ENCODE peak calls at places on chromosomes 12 and 14, in eight cellular contexts. One of them, this sample, is unnamed.

GRCh38 chr12:58593557-58594304 is 326.6 kb downstream of the LRIG3 start:
- DNase-seq in fibroblast of lung: no peak
- DNase-seq in stimulated activated naive B cell treated with anti-CD40 and anti-IgM and Interleukin-4, amounts not matched to agents 10 μg/mL and 1 μg/mL and 100 μg/mL, for 72 hours: no peak
- DNase-seq in effector memory CD4-positive, alpha-beta T cell: no peak
- DNase-seq in pons: no peak
- DNase-seq in EH: no peak
- DNase-seq in frontal cortex: no peak
- DNase-seq in kidney glomerular epithelial cell: no peak
- DNase-seq in this sample: no peak

GRCh38 chr14:75643985-75644384 is 16.7 kb downstream of the ERG28 start:
- DNase-seq in fibroblast of lung: no peak
- DNase-seq in stimulated activated naive B cell treated with anti-CD40 and anti-IgM and Interleukin-4, amounts not matched to agents 10 μg/mL and 1 μg/mL and 100 μg/mL, for 72 hours: no peak
- DNase-seq in effector memory CD4-positive, alpha-beta T cell: no peak
- DNase-seq in pons: no peak
- DNase-seq in EH: no peak
- DNase-seq in frontal cortex: no peak
- DNase-seq in kidney glomerular epithelial cell: no peak
- DNase-seq in this sample: no peak

GRCh38 chr12:71392521-71393145 is 47.0 kb upstream of the LGR5 start:
- DNase-seq in fibroblast of lung: peak; percentile 74
- DNase-seq in stimulated activated naive B cell treated with anti-CD40 and anti-IgM and Interleukin-4, amounts not matched to agents 10 μg/mL and 1 μg/mL and 100 μg/mL, for 72 hours: no peak
- DNase-seq in effector memory CD4-positive, alpha-beta T cell: no peak
- DNase-seq in pons: peak; percentile 73
- DNase-seq in EH: peak; percentile 71
- DNase-seq in frontal cortex: no peak
- DNase-seq in kidney glomerular epithelial cell: peak; percentile 81
- DNase-seq in this sample: peak; percentile 52

GRCh38 chr12:6264402-6265037 is 46.0 kb upstream of the PLEKHG6 start:
- DNase-seq in fibroblast of lung: no peak
- DNase-seq in stimulated activated naive B cell treated with anti-CD40 and anti-IgM and Interleukin-4, amounts not matched to agents 10 μg/mL and 1 μg/mL and 100 μg/mL, for 72 hours: no peak
- DNase-seq in effector memory CD4-positive, alpha-beta T cell: no peak
- DNase-seq in pons: no peak
- DNase-seq in EH: no peak
- DNase-seq in frontal cortex: no peak
- DNase-seq in kidney glomerular epithelial cell: no peak
- DNase-seq in this sample: no peak

GRCh38 chr14:77490347-77490986 is 8.1 kb downstream of the ISM2 start:
- DNase-seq in fibroblast of lung: no peak
- DNase-seq in stimulated activated naive B cell treated with anti-CD40 and anti-IgM and Interleukin-4, amounts not matched to agents 10 μg/mL and 1 μg/mL and 100 μg/mL, for 72 hours: no peak
- DNase-seq in effector memory CD4-positive, alpha-beta T cell: no peak
- DNase-seq in pons: no peak
- DNase-seq in EH: no peak
- DNase-seq in frontal cortex: no peak
- DNase-seq in kidney glomerular epithelial cell: no peak
- DNase-seq in this sample: no peak

GRCh38 chr14:27392153-27392552 is 794.3 kb upstream of the NOVA1 start:
- DNase-seq in fibroblast of lung: peak; percentile 93
- DNase-seq in stimulated activated naive B cell treated with anti-CD40 and anti-IgM and Interleukin-4, amounts not matched to agents 10 μg/mL and 1 μg/mL and 100 μg/mL, for 72 hours: no peak
- DNase-seq in effector memory CD4-positive, alpha-beta T cell: no peak
- DNase-seq in pons: no peak
- DNase-seq in EH: no peak
- DNase-seq in frontal cortex: no peak
- DNase-seq in kidney glomerular epithelial cell: no peak
- DNase-seq in this sample: no peak

GRCh38 chr14:36217732-36218131 is 41.2 kb upstream of the PTCSC3 start:
- DNase-seq in fibroblast of lung: peak; percentile 60
- DNase-seq in stimulated activated naive B cell treated with anti-CD40 and anti-IgM and Interleukin-4, amounts not matched to agents 10 μg/mL and 1 μg/mL and 100 μg/mL, for 72 hours: no peak
- DNase-seq in effector memory CD4-positive, alpha-beta T cell: no peak
- DNase-seq in pons: no peak
- DNase-seq in EH: no peak
- DNase-seq in frontal cortex: no peak
- DNase-seq in kidney glomerular epithelial cell: no peak
- DNase-seq in this sample: no peak

GRCh38 chr12:69966839-69967238 is 141.8 kb downstream of the MYRFL start:
- DNase-seq in fibroblast of lung: peak; percentile 23
- DNase-seq in stimulated activated naive B cell treated with anti-CD40 and anti-IgM and Interleukin-4, amounts not matched to agents 10 μg/mL and 1 μg/mL and 100 μg/mL, for 72 hours: no peak
- DNase-seq in effector memory CD4-positive, alpha-beta T cell: no peak
- DNase-seq in pons: no peak
- DNase-seq in EH: no peak
- DNase-seq in frontal cortex: no peak
- DNase-seq in kidney glomerular epithelial cell: no peak
- DNase-seq in this sample: no peak

GRCh38 chr14:23464700-23465099 is 4.8 kb upstream of the NGDN start:
- DNase-seq in fibroblast of lung: no peak
- DNase-seq in stimulated activated naive B cell treated with anti-CD40 and anti-IgM and Interleukin-4, amounts not matched to agents 10 μg/mL and 1 μg/mL and 100 μg/mL, for 72 hours: no peak
- DNase-seq in effector memory CD4-positive, alpha-beta T cell: no peak
- DNase-seq in pons: no peak
- DNase-seq in EH: no peak
- DNase-seq in frontal cortex: no peak
- DNase-seq in kidney glomerular epithelial cell: no peak
- DNase-seq in this sample: no peak

GRCh38 chr12:29580971-29581370 is 83.5 kb upstream of the OVCH1 start:
- DNase-seq in fibroblast of lung: peak; percentile 39
- DNase-seq in stimulated activated naive B cell treated with anti-CD40 and anti-IgM and Interleukin-4, amounts not matched to agents 10 μg/mL and 1 μg/mL and 100 μg/mL, for 72 hours: no peak
- DNase-seq in effector memory CD4-positive, alpha-beta T cell: no peak
- DNase-seq in pons: no peak
- DNase-seq in EH: no peak
- DNase-seq in frontal cortex: no peak
- DNase-seq in kidney glomerular epithelial cell: no peak
- DNase-seq in this sample: no peak

GRCh38 chr12:78060186-78060585 is 229.5 kb downstream of the NAV3 start:
- DNase-seq in fibroblast of lung: peak; percentile 82
- DNase-seq in stimulated activated naive B cell treated with anti-CD40 and anti-IgM and Interleukin-4, amounts not matched to agents 10 μg/mL and 1 μg/mL and 100 μg/mL, for 72 hours: no peak
- DNase-seq in effector memory CD4-positive, alpha-beta T cell: no peak
- DNase-seq in pons: no peak
- DNase-seq in EH: peak; percentile 65
- DNase-seq in frontal cortex: no peak
- DNase-seq in kidney glomerular epithelial cell: peak; percentile 13
- DNase-seq in this sample: no peak

GRCh38 chr12:2337031-2338010 is 284.5 kb downstream of the CACNA1C start:
- DNase-seq in fibroblast of lung: peak; percentile 39
- DNase-seq in stimulated activated naive B cell treated with anti-CD40 and anti-IgM and Interleukin-4, amounts not matched to agents 10 μg/mL and 1 μg/mL and 100 μg/mL, for 72 hours: no peak
- DNase-seq in effector memory CD4-positive, alpha-beta T cell: no peak
- DNase-seq in pons: no peak
- DNase-seq in EH: no peak
- DNase-seq in frontal cortex: no peak
- DNase-seq in kidney glomerular epithelial cell: peak; percentile 59
- DNase-seq in this sample: no peak

GRCh38 chr12:78878447-78878846 is 13.9 kb downstream of the SYT1 start:
- DNase-seq in fibroblast of lung: peak; percentile 24
- DNase-seq in stimulated activated naive B cell treated with anti-CD40 and anti-IgM and Interleukin-4, amounts not matched to agents 10 μg/mL and 1 μg/mL and 100 μg/mL, for 72 hours: no peak
- DNase-seq in effector memory CD4-positive, alpha-beta T cell: no peak
- DNase-seq in pons: no peak
- DNase-seq in EH: no peak
- DNase-seq in frontal cortex: no peak
- DNase-seq in kidney glomerular epithelial cell: no peak
- DNase-seq in this sample: peak; percentile 54

GRCh38 chr14:63438065-63438757 is 105.0 kb downstream of the PPP2R5E start:
- DNase-seq in fibroblast of lung: peak; percentile 96
- DNase-seq in stimulated activated naive B cell treated with anti-CD40 and anti-IgM and Interleukin-4, amounts not matched to agents 10 μg/mL and 1 μg/mL and 100 μg/mL, for 72 hours: no peak
- DNase-seq in effector memory CD4-positive, alpha-beta T cell: no peak
- DNase-seq in pons: peak; percentile 76
- DNase-seq in EH: peak; percentile 97
- DNase-seq in frontal cortex: no peak
- DNase-seq in kidney glomerular epithelial cell: peak; percentile 67
- DNase-seq in this sample: peak; percentile 49

GRCh38 chr12:54935235-54935951 is 49.2 kb downstream of the TESPA1 start:
- DNase-seq in fibroblast of lung: peak; percentile 96
- DNase-seq in stimulated activated naive B cell treated with anti-CD40 and anti-IgM and Interleukin-4, amounts not matched to agents 10 μg/mL and 1 μg/mL and 100 μg/mL, for 72 hours: peak; percentile 21
- DNase-seq in effector memory CD4-positive, alpha-beta T cell: no peak
- DNase-seq in pons: no peak
- DNase-seq in EH: peak; percentile 81
- DNase-seq in frontal cortex: no peak
- DNase-seq in kidney glomerular epithelial cell: peak; percentile 85
- DNase-seq in this sample: peak; percentile 38

GRCh38 chr12:3061129-3061857 is 15.9 kb upstream of the TSPAN9 start:
- DNase-seq in fibroblast of lung: peak; percentile 55
- DNase-seq in stimulated activated naive B cell treated with anti-CD40 and anti-IgM and Interleukin-4, amounts not matched to agents 10 μg/mL and 1 μg/mL and 100 μg/mL, for 72 hours: no peak
- DNase-seq in effector memory CD4-positive, alpha-beta T cell: no peak
- DNase-seq in pons: no peak
- DNase-seq in EH: peak; percentile 79
- DNase-seq in frontal cortex: no peak
- DNase-seq in kidney glomerular epithelial cell: no peak
- DNase-seq in this sample: no peak

GRCh38 chr12:55730447-55730820 is 1.6 kb upstream of the CD63 start:
- DNase-seq in fibroblast of lung: no peak
- DNase-seq in stimulated activated naive B cell treated with anti-CD40 and anti-IgM and Interleukin-4, amounts not matched to agents 10 μg/mL and 1 μg/mL and 100 μg/mL, for 72 hours: no peak
- DNase-seq in effector memory CD4-positive, alpha-beta T cell: no peak
- DNase-seq in pons: no peak
- DNase-seq in EH: no peak
- DNase-seq in frontal cortex: no peak
- DNase-seq in kidney glomerular epithelial cell: no peak
- DNase-seq in this sample: no peak

GRCh38 chr12:24901975-24902461 is 46.9 kb downstream of the BCAT1 start:
- DNase-seq in fibroblast of lung: peak; percentile 56
- DNase-seq in stimulated activated naive B cell treated with anti-CD40 and anti-IgM and Interleukin-4, amounts not matched to agents 10 μg/mL and 1 μg/mL and 100 μg/mL, for 72 hours: no peak
- DNase-seq in effector memory CD4-positive, alpha-beta T cell: no peak
- DNase-seq in pons: peak; percentile 78
- DNase-seq in EH: no peak
- DNase-seq in frontal cortex: peak; percentile 52
- DNase-seq in kidney glomerular epithelial cell: no peak
- DNase-seq in this sample: peak; percentile 45

GRCh38 chr12:19220861-19221466 is 91.4 kb downstream of the PLEKHA5 start:
- DNase-seq in fibroblast of lung: peak; percentile 93
- DNase-seq in stimulated activated naive B cell treated with anti-CD40 and anti-IgM and Interleukin-4, amounts not matched to agents 10 μg/mL and 1 μg/mL and 100 μg/mL, for 72 hours: no peak
- DNase-seq in effector memory CD4-positive, alpha-beta T cell: no peak
- DNase-seq in pons: no peak
- DNase-seq in EH: peak; percentile 76
- DNase-seq in frontal cortex: no peak
- DNase-seq in kidney glomerular epithelial cell: no peak
- DNase-seq in this sample: no peak

GRCh38 chr14:67268456-67269115 is 27.4 kb downstream of the PALS1 start:
- DNase-seq in fibroblast of lung: peak; percentile 43
- DNase-seq in stimulated activated naive B cell treated with anti-CD40 and anti-IgM and Interleukin-4, amounts not matched to agents 10 μg/mL and 1 μg/mL and 100 μg/mL, for 72 hours: no peak
- DNase-seq in effector memory CD4-positive, alpha-beta T cell: no peak
- DNase-seq in pons: no peak
- DNase-seq in EH: no peak
- DNase-seq in frontal cortex: no peak
- DNase-seq in kidney glomerular epithelial cell: no peak
- DNase-seq in this sample: no peak

GRCh38 chr12:105292705-105293104 is 37.8 kb upstream of the C12orf75 start:
- DNase-seq in fibroblast of lung: peak; percentile 47
- DNase-seq in stimulated activated naive B cell treated with anti-CD40 and anti-IgM and Interleukin-4, amounts not matched to agents 10 μg/mL and 1 μg/mL and 100 μg/mL, for 72 hours: no peak
- DNase-seq in effector memory CD4-positive, alpha-beta T cell: no peak
- DNase-seq in pons: no peak
- DNase-seq in EH: peak; percentile 66
- DNase-seq in frontal cortex: no peak
- DNase-seq in kidney glomerular epithelial cell: no peak
- DNase-seq in this sample: no peak

GRCh38 chr14:49550284-49551184 is 35.6 kb downstream of the RPS29 start:
- DNase-seq in fibroblast of lung: peak; percentile 20
- DNase-seq in stimulated activated naive B cell treated with anti-CD40 and anti-IgM and Interleukin-4, amounts not matched to agents 10 μg/mL and 1 μg/mL and 100 μg/mL, for 72 hours: no peak
- DNase-seq in effector memory CD4-positive, alpha-beta T cell: no peak
- DNase-seq in pons: peak; percentile 12
- DNase-seq in EH: peak; percentile 15
- DNase-seq in frontal cortex: no peak
- DNase-seq in kidney glomerular epithelial cell: peak; percentile 48
- DNase-seq in this sample: no peak

GRCh38 chr12:120620624-120621023 is 19.8 kb upstream of the CABP1 start:
- DNase-seq in fibroblast of lung: no peak
- DNase-seq in stimulated activated naive B cell treated with anti-CD40 and anti-IgM and Interleukin-4, amounts not matched to agents 10 μg/mL and 1 μg/mL and 100 μg/mL, for 72 hours: no peak
- DNase-seq in effector memory CD4-positive, alpha-beta T cell: no peak
- DNase-seq in pons: no peak
- DNase-seq in EH: no peak
- DNase-seq in frontal cortex: no peak
- DNase-seq in kidney glomerular epithelial cell: no peak
- DNase-seq in this sample: no peak

GRCh38 chr14:101197595-101198397 is 294.3 kb upstream of the RTL1 start:
- DNase-seq in fibroblast of lung: no peak
- DNase-seq in stimulated activated naive B cell treated with anti-CD40 and anti-IgM and Interleukin-4, amounts not matched to agents 10 μg/mL and 1 μg/mL and 100 μg/mL, for 72 hours: no peak
- DNase-seq in effector memory CD4-positive, alpha-beta T cell: no peak
- DNase-seq in pons: no peak
- DNase-seq in EH: no peak
- DNase-seq in frontal cortex: no peak
- DNase-seq in kidney glomerular epithelial cell: no peak
- DNase-seq in this sample: no peak

GRCh38 chr14:38103542-38104225 is 104.0 kb upstream of the SSTR1 start:
- DNase-seq in fibroblast of lung: no peak
- DNase-seq in stimulated activated naive B cell treated with anti-CD40 and anti-IgM and Interleukin-4, amounts not matched to agents 10 μg/mL and 1 μg/mL and 100 μg/mL, for 72 hours: no peak
- DNase-seq in effector memory CD4-positive, alpha-beta T cell: no peak
- DNase-seq in pons: no peak
- DNase-seq in EH: peak; percentile 8
- DNase-seq in frontal cortex: no peak
- DNase-seq in kidney glomerular epithelial cell: no peak
- DNase-seq in this sample: no peak

GRCh38 chr14:77649326-77649725 is 32.9 kb upstream of the SPTLC2 start:
- DNase-seq in fibroblast of lung: peak; percentile 13
- DNase-seq in stimulated activated naive B cell treated with anti-CD40 and anti-IgM and Interleukin-4, amounts not matched to agents 10 μg/mL and 1 μg/mL and 100 μg/mL, for 72 hours: no peak
- DNase-seq in effector memory CD4-positive, alpha-beta T cell: no peak
- DNase-seq in pons: no peak
- DNase-seq in EH: peak; percentile 59
- DNase-seq in frontal cortex: no peak
- DNase-seq in kidney glomerular epithelial cell: no peak
- DNase-seq in this sample: no peak

GRCh38 chr14:77523109-77523508 is 24.5 kb upstream of the ISM2 start:
- DNase-seq in fibroblast of lung: no peak
- DNase-seq in stimulated activated naive B cell treated with anti-CD40 and anti-IgM and Interleukin-4, amounts not matched to agents 10 μg/mL and 1 μg/mL and 100 μg/mL, for 72 hours: no peak
- DNase-seq in effector memory CD4-positive, alpha-beta T cell: no peak
- DNase-seq in pons: no peak
- DNase-seq in EH: no peak
- DNase-seq in frontal cortex: no peak
- DNase-seq in kidney glomerular epithelial cell: no peak
- DNase-seq in this sample: no peak

GRCh38 chr14:55126089-55126488 is 3.0 kb upstream of the LGALS3 start:
- DNase-seq in fibroblast of lung: no peak
- DNase-seq in stimulated activated naive B cell treated with anti-CD40 and anti-IgM and Interleukin-4, amounts not matched to agents 10 μg/mL and 1 μg/mL and 100 μg/mL, for 72 hours: no peak
- DNase-seq in effector memory CD4-positive, alpha-beta T cell: no peak
- DNase-seq in pons: no peak
- DNase-seq in EH: no peak
- DNase-seq in frontal cortex: no peak
- DNase-seq in kidney glomerular epithelial cell: no peak
- DNase-seq in this sample: no peak

GRCh38 chr14:55938249-55938791 is 179.9 kb upstream of the PELI2 start:
- DNase-seq in fibroblast of lung: peak; percentile 58
- DNase-seq in stimulated activated naive B cell treated with anti-CD40 and anti-IgM and Interleukin-4, amounts not matched to agents 10 μg/mL and 1 μg/mL and 100 μg/mL, for 72 hours: no peak
- DNase-seq in effector memory CD4-positive, alpha-beta T cell: no peak
- DNase-seq in pons: peak; percentile 80
- DNase-seq in EH: peak; percentile 43
- DNase-seq in frontal cortex: peak; percentile 15
- DNase-seq in kidney glomerular epithelial cell: no peak
- DNase-seq in this sample: peak; percentile 84

GRCh38 chr14:100762901-100763300 is 36.2 kb downstream of the DLK1 start:
- DNase-seq in fibroblast of lung: peak; percentile 26
- DNase-seq in stimulated activated naive B cell treated with anti-CD40 and anti-IgM and Interleukin-4, amounts not matched to agents 10 μg/mL and 1 μg/mL and 100 μg/mL, for 72 hours: no peak
- DNase-seq in effector memory CD4-positive, alpha-beta T cell: no peak
- DNase-seq in pons: no peak
- DNase-seq in EH: peak; percentile 19
- DNase-seq in frontal cortex: no peak
- DNase-seq in kidney glomerular epithelial cell: no peak
- DNase-seq in this sample: no peak

GRCh38 chr12:41606741-41607460 is 418.8 kb downstream of the PDZRN4 start:
- DNase-seq in fibroblast of lung: no peak
- DNase-seq in stimulated activated naive B cell treated with anti-CD40 and anti-IgM and Interleukin-4, amounts not matched to agents 10 μg/mL and 1 μg/mL and 100 μg/mL, for 72 hours: no peak
- DNase-seq in effector memory CD4-positive, alpha-beta T cell: no peak
- DNase-seq in pons: no peak
- DNase-seq in EH: no peak
- DNase-seq in frontal cortex: no peak
- DNase-seq in kidney glomerular epithelial cell: peak; percentile 46
- DNase-seq in this sample: no peak

GRCh38 chr14:103071544-103072251 is 12.3 kb upstream of the LBHD2 start:
- DNase-seq in fibroblast of lung: no peak
- DNase-seq in stimulated activated naive B cell treated with anti-CD40 and anti-IgM and Interleukin-4, amounts not matched to agents 10 μg/mL and 1 μg/mL and 100 μg/mL, for 72 hours: no peak
- DNase-seq in effector memory CD4-positive, alpha-beta T cell: no peak
- DNase-seq in pons: no peak
- DNase-seq in EH: no peak
- DNase-seq in frontal cortex: no peak
- DNase-seq in kidney glomerular epithelial cell: peak; percentile 41
- DNase-seq in this sample: no peak

GRCh38 chr12:121964813-121965643 is 46.6 kb downstream of the CFAP251 start:
- DNase-seq in fibroblast of lung: peak; percentile 93
- DNase-seq in stimulated activated naive B cell treated with anti-CD40 and anti-IgM and Interleukin-4, amounts not matched to agents 10 μg/mL and 1 μg/mL and 100 μg/mL, for 72 hours: no peak
- DNase-seq in effector memory CD4-positive, alpha-beta T cell: no peak
- DNase-seq in pons: no peak
- DNase-seq in EH: peak; percentile 94
- DNase-seq in frontal cortex: no peak
- DNase-seq in kidney glomerular epithelial cell: peak; percentile 82
- DNase-seq in this sample: peak; percentile 97

GRCh38 chr12:89230376-89231101 is 121.8 kb downstream of the DUSP6 start:
- DNase-seq in fibroblast of lung: no peak
- DNase-seq in stimulated activated naive B cell treated with anti-CD40 and anti-IgM and Interleukin-4, amounts not matched to agents 10 μg/mL and 1 μg/mL and 100 μg/mL, for 72 hours: no peak
- DNase-seq in effector memory CD4-positive, alpha-beta T cell: no peak
- DNase-seq in pons: no peak
- DNase-seq in EH: no peak
- DNase-seq in frontal cortex: no peak
- DNase-seq in kidney glomerular epithelial cell: no peak
- DNase-seq in this sample: peak; percentile 8